ENCODE peak calls at places on chromosomes 7 and 10, in four cellular contexts. E is effector memory CD8-positive, alpha-beta T cell; L is HTR-8/SVneo; A is posterior vena cava. P is an unnamed sample.

GRCh38 chr7:106858618-106859532 is 6.2 kb upstream of the PIK3CG start:
- DNase-seq in E (no peak), L (no peak), A (peak), P (no peak)

GRCh38 chr7:91551377-91552175 is 287.3 kb downstream of the FZD1 start:
- DNase-seq in E (no peak), L (no peak), A (no peak), P (no peak)

GRCh38 chr10:77756319-77757232 is 119.0 kb upstream of the KCNMA1 start:
- DNase-seq in E (no peak), L (peak), A (no peak), P (peak)

GRCh38 chr7:112511451-112512220 is 30.8 kb downstream of the LSMEM1 start:
- DNase-seq in E (no peak), L (no peak), A (no peak), P (no peak)

GRCh38 chr10:11742009-11742778 is at the start of gene ECHDC3:
- DNase-seq in E (peak), L (peak), A (peak), P (no peak)

GRCh38 chr10:133159950-133160812 is at the start of gene KNDC1:
- DNase-seq in E (no peak), L (peak), A (peak), P (no peak)

GRCh38 chr7:8068892-8069686 is 100.5 kb downstream of the GLCCI1 start:
- DNase-seq in E (no peak), L (no peak), A (no peak), P (no peak)

GRCh38 chr7:91668217-91668616 is 212.3 kb downstream of the MTERF1 start:
- DNase-seq in E (no peak), L (no peak), A (no peak), P (no peak)

GRCh38 chr10:124320778-124321432 is 97.8 kb downstream of the OAT start:
- DNase-seq in E (no peak), L (no peak), A (peak), P (no peak)

GRCh38 chr7:18768256-18768655 is 272.7 kb downstream of the HDAC9 start:
- DNase-seq in E (no peak), L (no peak), A (no peak), P (no peak)

GRCh38 chr10:21475393-21475792 is 50.1 kb downstream of the SKIDA1 start:
- DNase-seq in E (no peak), L (no peak), A (no peak), P (no peak)

GRCh38 chr7:76303057-76303828 is 770 bp downstream of the HSPB1 start:
- DNase-seq in E (peak), L (peak), A (peak), P (no peak)

GRCh38 chr10:43027331-43027955 is 49.4 kb upstream of the RET start:
- DNase-seq in E (no peak), L (no peak), A (no peak), P (no peak)

GRCh38 chr7:39741942-39742623 is 118.7 kb downstream of the RALA start:
- DNase-seq in E (peak), L (no peak), A (peak), P (no peak)